ENCODE peak calls at places on chromosomes 6 and 20, in seven cellular contexts. F, M, C, Q, L, X and W are unnamed samples. For H3K36me3, the result is how much of the 10 kb centered on the place peaks cover.

GRCh38 chr6:117078624-117079023 is 186.7 kb upstream of the VGLL2 start:
- DNase-seq in L (no peak), C (no peak), M (no peak), Q (no peak), X (no peak), F (no peak), W (peak)

GRCh38 chr6:105991561-105992314 is 94.4 kb upstream of the PRDM1 start:
- DNase-seq in Q (no peak), X (no peak), L (peak), F (peak), C (peak), M (peak), W (peak)

GRCh38 chr20:19734811-19735210 is 23.2 kb upstream of the RIN2 start:
- DNase-seq in C (no peak), L (no peak), X (no peak), Q (no peak), M (no peak), F (no peak), W (no peak)

GRCh38 chr20:10939297-10939949 is 265.6 kb upstream of the JAG1 start:
- DNase-seq in C (no peak), L (no peak), F (no peak), M (no peak), X (no peak), Q (no peak), W (no peak)

GRCh38 chr20:11041396-11041795 is 367.6 kb upstream of the JAG1 start:
- DNase-seq in M (no peak), X (no peak), F (no peak), L (no peak), C (no peak), Q (no peak), W (no peak)

GRCh38 chr6:144314003-144314485 is 28.9 kb downstream of the UTRN start:
- DNase-seq in L (peak), Q (peak), C (no peak), M (no peak), F (peak), X (no peak), W (no peak)

GRCh38 chr6:144634371-144634770 is 349.2 kb downstream of the UTRN start:
- DNase-seq in Q (no peak), C (no peak), F (no peak), X (no peak), L (no peak), M (no peak), W (no peak)

GRCh38 chr6:140185991-140186390 is 811.5 kb upstream of the CITED2 start:
- DNase-seq in L (no peak), Q (no peak), C (no peak), M (no peak), F (no peak), X (no peak), W (no peak)

GRCh38 chr6:166629628-166630027 is 2.6 kb upstream of the RPS6KA2 start:
- DNase-seq in X (no peak), L (no peak), C (no peak), F (no peak), Q (no peak), M (no peak), W (no peak)

GRCh38 chr20:54105653-54106052 is 35.3 kb upstream of the BCAS1 start:
- DNase-seq in Q (no peak), L (no peak), F (no peak), M (no peak), X (no peak), C (no peak), W (no peak)

GRCh38 chr20:61608275-61609085 is 356.4 kb downstream of the CDH4 start:
- DNase-seq in F (no peak), C (no peak), Q (no peak), M (no peak), L (no peak), X (no peak), W (no peak)

GRCh38 chr6:170453586-170454511 is 99.3 kb downstream of the PSMB1 start:
- DNase-seq in Q (no peak), M (no peak), X (no peak), F (no peak), C (no peak), L (no peak), W (no peak)

GRCh38 chr6:138382498-138383265 is 5.0 kb downstream of the SMIM28 start:
- DNase-seq in C (no peak), X (no peak), M (no peak), Q (no peak), F (no peak), L (no peak), W (no peak)

GRCh38 chr20:47815866-47816265 is 30.6 kb upstream of the SULF2 start:
- DNase-seq in F (no peak), X (no peak), C (no peak), Q (no peak), L (peak), M (no peak), W (no peak)

GRCh38 chr6:37698264-37699137 is 818 bp upstream of the MDGA1 start:
- DNase-seq in M (peak), X (no peak), L (peak), Q (no peak), C (peak), F (peak), W (peak)

GRCh38 chr6:116866281-116866871 is 10.7 kb upstream of the RFX6 start:
- DNase-seq in Q (no peak), L (no peak), M (no peak), X (no peak), C (no peak), F (no peak), W (no peak)

DNA sequence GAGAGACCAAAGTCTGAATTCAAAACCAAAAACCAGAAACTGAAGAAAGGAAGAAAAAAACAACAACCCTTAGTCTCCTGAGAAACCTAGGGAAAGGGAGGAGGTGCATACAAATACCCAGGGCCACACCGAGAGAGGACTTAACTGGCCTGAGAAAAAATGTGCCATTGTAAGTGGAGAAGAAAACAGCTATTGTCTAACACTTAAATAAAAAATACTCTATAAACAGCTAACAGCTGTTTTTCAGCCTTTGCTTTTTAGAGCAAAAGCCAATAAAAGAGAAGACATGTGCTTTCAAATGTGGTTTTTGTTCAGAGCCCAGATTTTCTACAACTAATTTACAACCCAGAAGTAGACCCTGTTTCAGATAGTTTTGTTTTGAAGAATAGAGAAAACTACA is 56.0 kb upstream of the SLC22A16 start:
- DNase-seq in C (no peak), Q (no peak), L (no peak), F (no peak), M (no peak), X (no peak), W (no peak)
- TF ChIP-seq CTCF in C (no peak), Q (no peak), L (no peak), F (no peak), M (no peak), X (no peak), W (no peak)

GRCh38 chr6:160030103-160030502 is 61.2 kb downstream of the IGF2R start:
- DNase-seq in L (peak), M (peak), Q (peak), F (peak), X (peak), C (peak), W (peak)

GRCh38 chr6:160032538-160032937 is 63.7 kb downstream of the IGF2R start:
- DNase-seq in F (no peak), L (no peak), X (no peak), Q (no peak), C (no peak), M (no peak), W (no peak)

GRCh38 chr6:160028487-160029275 is 59.8 kb downstream of the IGF2R start:
- DNase-seq in M (no peak), F (no peak), C (no peak), X (no peak), Q (no peak), L (no peak), W (no peak)

GRCh38 chr6:160029525-160029924 is 60.6 kb downstream of the IGF2R start:
- DNase-seq in M (no peak), X (no peak), Q (no peak), L (no peak), F (no peak), C (no peak), W (no peak)

DNA sequence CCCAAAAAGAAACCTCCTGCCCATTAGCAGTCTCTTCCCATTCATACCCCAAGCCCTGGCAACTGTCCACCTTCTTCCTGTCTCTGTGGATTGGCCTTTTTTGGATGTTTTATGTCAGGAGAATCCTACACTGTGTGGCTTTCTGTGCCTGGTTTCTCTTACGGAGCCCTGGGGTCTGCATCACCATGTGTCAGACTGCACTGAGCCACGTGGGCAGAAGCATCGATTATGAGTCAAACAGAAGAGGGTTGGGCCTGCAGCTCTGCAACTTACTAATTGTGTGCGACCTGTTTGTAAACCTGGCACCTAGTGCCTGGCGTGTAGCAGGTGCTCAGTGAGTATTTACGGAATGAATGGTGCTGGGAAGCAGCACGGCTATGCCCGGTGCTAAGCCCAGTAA is 62.6 kb downstream of the IGF2R start:
- DNase-seq in M (no peak), Q (no peak), X (no peak), C (no peak), F (no peak), L (no peak), W (no peak)
- H3K36me3 ChIP-seq in M (under half), Q (under half), X (under half), C (half or more), F (under half), L (under half), W (under half)

GRCh38 chr20:56860413-56860812 is 231.3 kb downstream of the TFAP2C start:
- DNase-seq in M (no peak), F (no peak), C (no peak), X (no peak), Q (no peak), L (no peak), W (no peak)

GRCh38 chr20:56867128-56867527 is 238.0 kb downstream of the TFAP2C start:
- DNase-seq in X (no peak), C (no peak), F (no peak), M (no peak), Q (no peak), L (no peak), W (no peak)

GRCh38 chr20:56861590-56861989 is 232.5 kb downstream of the TFAP2C start:
- DNase-seq in F (no peak), X (no peak), L (no peak), C (no peak), Q (no peak), M (no peak), W (no peak)

GRCh38 chr20:56859751-56860366 is 230.8 kb downstream of the TFAP2C start:
- DNase-seq in L (no peak), C (no peak), X (no peak), Q (no peak), F (no peak), M (no peak), W (no peak)

GRCh38 chr20:56865055-56865454 is 235.9 kb downstream of the TFAP2C start:
- DNase-seq in Q (no peak), C (no peak), F (no peak), X (no peak), L (peak), M (no peak), W (peak)
- TF ChIP-seq EP300 in Q (no peak), C (no peak), F (no peak), X (no peak), L (no peak), M (no peak), W (no peak)

DNA sequence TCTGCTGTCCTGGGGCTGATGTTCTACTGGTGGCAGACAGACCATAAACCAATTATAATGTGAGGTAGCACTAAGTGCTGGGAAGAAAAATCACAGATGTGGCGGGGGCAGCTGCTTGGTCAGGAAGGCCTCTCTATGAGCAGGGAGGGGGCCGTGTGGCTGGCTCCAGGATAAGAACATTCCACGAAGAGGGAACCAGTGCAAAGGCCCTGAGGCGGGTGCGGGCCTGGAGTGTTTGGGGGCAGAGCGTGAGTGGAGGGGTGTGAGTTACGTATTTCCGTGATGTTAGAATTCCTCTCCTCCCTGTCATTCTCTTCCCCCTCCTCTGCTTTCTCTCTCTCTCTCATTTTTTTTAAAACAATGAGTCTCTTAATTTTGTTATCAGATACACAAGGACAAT is 67.2 kb downstream of the CEBPB start:
- DNase-seq in L (no peak), X (no peak), C (no peak), F (no peak), M (no peak), Q (no peak), W (no peak)
- TF ChIP-seq CTCF in L (no peak), X (no peak), C (no peak), F (no peak), M (no peak), Q (no peak), W (no peak)

GRCh38 chr6:41775293-41775882 is 4.3 kb downstream of the FRS3 start:
- DNase-seq in X (no peak), C (no peak), L (no peak), F (no peak), Q (no peak), M (no peak), W (no peak)
- H3K36me3 ChIP-seq in X (under half), C (half or more), L (under half), F (under half), Q (under half), M (under half), W (under half)

DNA sequence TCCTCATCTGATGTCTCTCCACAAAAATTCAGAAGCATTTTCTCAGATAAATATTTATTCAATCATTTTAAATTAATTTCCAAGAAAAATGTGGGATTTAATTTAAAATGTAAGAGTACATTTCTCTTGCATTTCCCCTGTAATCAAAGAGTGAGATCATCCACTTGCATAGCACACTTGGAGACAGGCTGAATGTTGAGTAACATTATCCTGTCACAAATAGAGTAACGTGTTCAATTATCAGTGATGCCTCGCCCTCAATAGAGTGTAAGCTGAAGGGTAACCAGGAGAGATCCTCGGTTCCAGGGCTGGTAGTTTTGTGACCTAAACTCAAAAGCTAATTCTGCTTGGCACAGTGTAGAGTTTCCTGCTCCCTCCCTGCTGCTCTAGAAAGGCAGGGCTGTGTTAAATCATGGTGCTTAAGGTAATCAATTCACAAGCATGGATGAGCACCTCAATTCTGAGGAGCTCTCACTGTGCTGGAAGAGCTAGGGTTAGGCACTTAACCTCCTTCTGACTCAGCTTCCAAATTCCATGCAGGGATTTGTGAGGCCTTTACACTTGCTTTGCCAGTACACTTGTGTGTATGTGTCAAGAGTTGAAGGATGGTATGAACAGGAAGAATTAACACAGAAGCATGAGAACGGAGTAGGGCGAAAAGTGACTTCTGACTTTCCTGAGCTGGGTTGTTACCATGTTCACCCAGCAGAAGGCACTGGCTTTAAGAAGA is 56.6 kb downstream of the MMUT start:
- DNase-seq in X (no peak), L (no peak), C (no peak), M (no peak), Q (no peak), F (no peak), W (no peak)
- TF ChIP-seq EP300 in X (no peak), L (no peak), C (no peak), M (no peak), Q (no peak), F (no peak), W (no peak)

GRCh38 chr6:149567194-149567586 is 1.0 kb downstream of the GINM1 start:
- DNase-seq in Q (no peak), C (no peak), M (no peak), F (no peak), X (no peak), L (no peak), W (no peak)
- TF ChIP-seq CTCF in Q (no peak), C (no peak), M (no peak), F (no peak), X (no peak), L (no peak), W (no peak)

DNA sequence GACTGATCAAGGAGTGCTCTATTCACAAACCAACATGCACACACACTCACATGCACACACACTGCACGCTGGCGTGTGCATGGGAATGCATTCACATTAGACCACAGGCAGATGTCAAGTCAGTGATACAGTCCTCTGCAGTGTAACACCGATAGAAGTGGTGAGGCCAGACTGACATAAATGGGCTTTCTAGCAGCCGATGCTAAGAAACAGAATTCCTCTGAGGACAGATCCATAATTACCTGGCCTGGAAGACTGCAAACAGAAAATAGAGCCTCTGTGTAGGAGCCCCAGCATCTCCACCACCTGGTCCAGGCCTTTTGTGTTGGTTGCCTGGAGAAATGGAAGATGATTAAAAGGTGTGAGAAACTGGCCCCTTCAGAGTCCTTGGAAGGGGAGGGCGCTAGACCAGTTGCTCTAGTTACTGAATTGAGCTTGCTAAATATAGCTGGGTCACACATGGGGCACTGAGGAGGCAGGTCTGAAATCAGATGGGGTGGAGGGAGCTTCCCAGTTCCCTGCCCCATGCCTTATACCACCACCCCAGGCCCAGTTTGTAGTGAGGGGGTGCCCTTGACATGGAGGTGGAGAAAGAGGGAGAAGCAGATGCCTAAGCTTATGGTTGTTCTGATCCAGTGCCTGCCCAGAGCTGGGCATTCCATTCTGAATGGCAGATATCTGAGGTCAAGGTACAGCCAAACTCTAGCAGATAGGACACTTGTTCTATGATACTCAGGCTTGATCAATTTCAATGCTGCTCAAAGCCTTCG is 233.8 kb downstream of the LRFN2 start:
- DNase-seq in L (no peak), Q (no peak), X (no peak), F (no peak), M (no peak), C (no peak), W (no peak)
- H3K36me3 ChIP-seq in L (under half), Q (under half), X (under half), F (under half), M (under half), C (under half), W (under half)

GRCh38 chr6:73231986-73232391 is 6.7 kb upstream of the KHDC1L start:
- DNase-seq in C (no peak), F (no peak), X (no peak), Q (no peak), M (no peak), L (no peak), W (no peak)

GRCh38 chr6:73234732-73235131 is 9.4 kb upstream of the KHDC1L start:
- DNase-seq in L (no peak), X (no peak), C (no peak), Q (no peak), M (no peak), F (no peak), W (no peak)

GRCh38 chr6:73233048-73233447 is 7.8 kb upstream of the KHDC1L start:
- DNase-seq in M (no peak), Q (no peak), L (no peak), F (no peak), X (no peak), C (no peak), W (no peak)

GRCh38 chr6:73240730-73241129 is 15.4 kb upstream of the KHDC1L start:
- DNase-seq in F (no peak), X (no peak), C (no peak), L (no peak), M (no peak), Q (no peak), W (no peak)

DNA sequence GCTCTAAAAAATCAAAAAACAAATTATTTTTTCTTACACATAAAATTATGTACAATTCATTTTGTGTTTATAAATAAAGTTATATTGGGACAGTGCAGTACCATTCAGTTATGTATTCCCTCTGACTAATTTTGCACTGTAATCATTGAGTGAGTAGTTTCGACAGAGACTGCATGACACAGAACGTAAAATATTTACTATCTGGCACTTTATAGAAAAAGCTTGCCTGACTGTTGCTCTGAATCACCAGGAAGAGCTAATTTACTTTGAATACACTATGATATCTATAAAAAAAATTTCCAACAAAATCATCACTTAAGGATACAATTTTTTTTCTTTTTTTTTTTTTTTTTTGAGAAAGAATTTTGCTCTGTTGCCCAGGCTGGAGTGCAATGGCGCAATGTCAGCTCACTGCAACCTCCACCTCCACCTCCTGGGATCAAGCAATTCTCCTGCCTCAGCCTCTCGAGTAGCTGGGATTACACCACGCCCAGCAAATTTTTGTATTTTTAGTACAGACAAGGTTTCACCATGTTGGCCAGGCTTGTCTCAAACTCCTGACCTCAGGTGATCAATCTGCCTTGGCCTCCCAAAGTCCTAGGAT is 11.0 kb upstream of the KHDC1L start:
- DNase-seq in F (no peak), L (no peak), X (no peak), Q (no peak), C (no peak), M (no peak), W (no peak)
- TF ChIP-seq EP300 in F (no peak), L (no peak), X (no peak), Q (no peak), C (no peak), M (peak), W (no peak)